ENCODE peak calls at places on chromosome 19, in seven cellular contexts. One of them, this sample, is unnamed.

GRCh38 chr19:18833849-18834643 is 2.3 kb downstream of the UPF1 start:
- DNase-seq in NCI-H345: peak
- DNase-seq in neural progenitor cell: peak
- DNase-seq in activated CD8-positive, alpha-beta memory T cell treated with anti-CD3 and anti-CD28 coated beads for 48 hours: no peak
- DNase-seq in NCI-H774: peak
- DNase-seq in sciatic nerve: no peak
- DNase-seq in activated T-cell treated with anti-CD3 and anti-CD28 coated beads for 48 hours: no peak
- DNase-seq in this sample: peak

GRCh38 chr19:51511353-51511752 is 9.8 kb upstream of the SIGLEC12 start:
- DNase-seq in NCI-H345: no peak
- DNase-seq in neural progenitor cell: peak
- DNase-seq in activated CD8-positive, alpha-beta memory T cell treated with anti-CD3 and anti-CD28 coated beads for 48 hours: no peak
- DNase-seq in NCI-H774: no peak
- DNase-seq in sciatic nerve: no peak
- DNase-seq in activated T-cell treated with anti-CD3 and anti-CD28 coated beads for 48 hours: no peak
- DNase-seq in this sample: no peak

GRCh38 chr19:16739546-16739945 is 19.9 kb downstream of the NWD1 start:
- DNase-seq in NCI-H345: no peak
- DNase-seq in neural progenitor cell: peak
- DNase-seq in activated CD8-positive, alpha-beta memory T cell treated with anti-CD3 and anti-CD28 coated beads for 48 hours: no peak
- DNase-seq in NCI-H774: no peak
- DNase-seq in sciatic nerve: no peak
- DNase-seq in activated T-cell treated with anti-CD3 and anti-CD28 coated beads for 48 hours: no peak
- DNase-seq in this sample: no peak

GRCh38 chr19:38649305-38650179 is 2.1 kb downstream of the ACTN4 start:
- DNase-seq in NCI-H345: peak
- DNase-seq in neural progenitor cell: no peak
- DNase-seq in activated CD8-positive, alpha-beta memory T cell treated with anti-CD3 and anti-CD28 coated beads for 48 hours: no peak
- DNase-seq in NCI-H774: no peak
- DNase-seq in sciatic nerve: no peak
- DNase-seq in activated T-cell treated with anti-CD3 and anti-CD28 coated beads for 48 hours: no peak
- DNase-seq in this sample: no peak

GRCh38 chr19:10228925-10229324 is 2.2 kb downstream of the S1PR2 start:
- DNase-seq in NCI-H345: peak
- DNase-seq in neural progenitor cell: peak
- DNase-seq in activated CD8-positive, alpha-beta memory T cell treated with anti-CD3 and anti-CD28 coated beads for 48 hours: no peak
- DNase-seq in NCI-H774: no peak
- DNase-seq in sciatic nerve: no peak
- DNase-seq in activated T-cell treated with anti-CD3 and anti-CD28 coated beads for 48 hours: no peak
- DNase-seq in this sample: peak

GRCh38 chr19:2312819-2313501 is 5.0 kb upstream of the LINGO3 start:
- DNase-seq in NCI-H345: peak
- DNase-seq in neural progenitor cell: no peak
- DNase-seq in activated CD8-positive, alpha-beta memory T cell treated with anti-CD3 and anti-CD28 coated beads for 48 hours: no peak
- DNase-seq in NCI-H774: no peak
- DNase-seq in sciatic nerve: no peak
- DNase-seq in activated T-cell treated with anti-CD3 and anti-CD28 coated beads for 48 hours: no peak
- DNase-seq in this sample: peak

GRCh38 chr19:51572415-51572814 is 1.3 kb downstream of the ZNF175 start:
- DNase-seq in NCI-H345: no peak
- DNase-seq in neural progenitor cell: no peak
- DNase-seq in activated CD8-positive, alpha-beta memory T cell treated with anti-CD3 and anti-CD28 coated beads for 48 hours: no peak
- DNase-seq in NCI-H774: no peak
- DNase-seq in sciatic nerve: no peak
- DNase-seq in activated T-cell treated with anti-CD3 and anti-CD28 coated beads for 48 hours: no peak
- DNase-seq in this sample: no peak

GRCh38 chr19:2618611-2619010 is 83.9 kb downstream of the GNG7 start:
- DNase-seq in NCI-H345: no peak
- DNase-seq in neural progenitor cell: no peak
- DNase-seq in activated CD8-positive, alpha-beta memory T cell treated with anti-CD3 and anti-CD28 coated beads for 48 hours: peak
- DNase-seq in NCI-H774: no peak
- DNase-seq in sciatic nerve: peak
- DNase-seq in activated T-cell treated with anti-CD3 and anti-CD28 coated beads for 48 hours: peak
- DNase-seq in this sample: no peak

GRCh38 chr19:1269065-1269477 is at the start of gene CIRBP:
- DNase-seq in NCI-H345: peak
- DNase-seq in neural progenitor cell: peak
- DNase-seq in activated CD8-positive, alpha-beta memory T cell treated with anti-CD3 and anti-CD28 coated beads for 48 hours: peak
- DNase-seq in NCI-H774: peak
- DNase-seq in sciatic nerve: peak
- DNase-seq in activated T-cell treated with anti-CD3 and anti-CD28 coated beads for 48 hours: peak
- DNase-seq in this sample: peak

GRCh38 chr19:13834308-13834790 is 39.1 kb downstream of the ZSWIM4 start:
- DNase-seq in NCI-H345: no peak
- DNase-seq in neural progenitor cell: no peak
- DNase-seq in activated CD8-positive, alpha-beta memory T cell treated with anti-CD3 and anti-CD28 coated beads for 48 hours: no peak
- DNase-seq in NCI-H774: no peak
- DNase-seq in sciatic nerve: no peak
- DNase-seq in activated T-cell treated with anti-CD3 and anti-CD28 coated beads for 48 hours: no peak
- DNase-seq in this sample: no peak